ENCODE peak calls at places on chromosomes 4 and X, in five cellular contexts. N is adipocyte; U is effector memory CD4-positive, alpha-beta T cell; F is A549; B is right lobe of liver. X is an unnamed sample. For H3K4me1 and H3K9me3, the result is how much of the 10 kb centered on the place peaks cover.

GRCh38 chrX:133590703-133591505 is 175.6 kb upstream of the GPC4 start:
- DNase-seq in N (no peak), U (no peak), F (no peak), B (no peak), X (no peak)

GRCh38 chr4:74133786-74134499 is 24.0 kb upstream of the MTHFD2L start:
- DNase-seq in N (peak), U (no peak), F (peak), B (peak), X (peak)

GRCh38 chr4:129829373-129829772 is 733.4 kb downstream of the C4orf33 start:
- DNase-seq in N (no peak), U (no peak), F (no peak), B (no peak), X (no peak)

GRCh38 chrX:105179644-105180043 is 40.9 kb downstream of the TEX13A start:
- DNase-seq in N (no peak), U (no peak), F (no peak), B (no peak), X (no peak)

GRCh38 chr4:186740822-186741221 is 17.2 kb upstream of the FAT1 start:
- DNase-seq in N (no peak), U (no peak), F (no peak), B (no peak), X (no peak)

GRCh38 chr4:182604161-182604591 is 313.0 kb downstream of the DCTD start:
- DNase-seq in N (peak), U (no peak), F (no peak), B (no peak), X (no peak)

GRCh38 chr4:22962186-22962786 is 269.5 kb downstream of the GBA3 start:
- DNase-seq in N (peak), U (no peak), F (peak), B (no peak), X (peak)

GRCh38 chr4:82528074-82528473 is 33.7 kb downstream of the TMEM150C start:
- DNase-seq in N (no peak), U (no peak), F (no peak), B (no peak), X (no peak)

GRCh38 chrX:39112143-39112542 is 310.9 kb downstream of the MID1IP1 start:
- DNase-seq in N (no peak), U (no peak), F (no peak), B (no peak), X (no peak)

GRCh38 chr4:8221476-8221875 is 22.4 kb downstream of the SH3TC1 start:
- DNase-seq in N (peak), U (no peak), F (no peak), B (no peak), X (no peak)

GRCh38 chr4:59057804-59058203 is 1947.6 kb upstream of the IGFBP7 start:
- DNase-seq in N (no peak), U (no peak), F (peak), B (no peak), X (no peak)

GRCh38 chrX:38066934-38067333 is 60.6 kb downstream of the SYTL5 start:
- DNase-seq in N (no peak), U (no peak), F (no peak), B (no peak), X (no peak)

GRCh38 chr4:140186651-140187315 is 32.8 kb upstream of the MAML3 start:
- DNase-seq in N (peak), U (no peak), F (peak), B (no peak), X (peak)

GRCh38 chr4:89305712-89306437 is 1.7 kb downstream of the GPRIN3 start:
- DNase-seq in N (peak), U (no peak), F (peak), B (no peak), X (no peak)

GRCh38 chrX:101291204-101291603 is at the start of gene TAF7L:
- DNase-seq in N (peak), U (no peak), F (no peak), B (no peak), X (peak)

GRCh38 chr4:147984065-147984777 is 252.3 kb downstream of the ARHGAP10 start:
- DNase-seq in N (peak), U (no peak), F (peak), B (peak), X (peak)

GRCh38 chr4:147286846-147287587 is 193.9 kb upstream of the EDNRA start:
- DNase-seq in N (no peak), U (no peak), F (no peak), B (no peak), X (no peak)

GRCh38 chrX:129642641-129643040 is 12.1 kb downstream of the APLN start:
- DNase-seq in N (no peak), U (no peak), F (no peak), B (no peak), X (no peak)

GRCh38 chr4:20895208-20895607 is 194.9 kb downstream of the PACRGL start:
- DNase-seq in N (no peak), U (no peak), F (no peak), B (no peak), X (no peak)

GRCh38 chr4:113434247-113434587 is 327.3 kb downstream of the CAMK2D start:
- DNase-seq in N (no peak), U (no peak), F (no peak), B (no peak), X (no peak)

GRCh38 chr4:59979061-59979460 is 1221.1 kb upstream of the ADGRL3 start:
- DNase-seq in N (no peak), U (no peak), F (no peak), B (no peak), X (no peak)

GRCh38 chrX:67893931-67894330 is 350.1 kb downstream of the AR start:
- DNase-seq in N (peak), U (no peak), F (peak), B (no peak), X (no peak)

GRCh38 chrX:110665636-110666035 is 130.0 kb downstream of the CHRDL1 start:
- DNase-seq in N (peak), U (no peak), F (peak), B (peak), X (no peak)

GRCh38 chr4:60443068-60443467 is 757.1 kb upstream of the ADGRL3 start:
- DNase-seq in N (no peak), U (no peak), F (no peak), B (no peak), X (no peak)

GRCh38 chr4:102529977-102530376 is 28.8 kb downstream of the NFKB1 start:
- DNase-seq in N (no peak), U (no peak), F (no peak), B (no peak), X (no peak)

GRCh38 chrX:103360916-103361315 is 4.6 kb downstream of the TCEAL9 start:
- DNase-seq in N (no peak), U (no peak), F (no peak), B (no peak), X (no peak)

GRCh38 chrX:45912316-45912715 is 632.9 kb downstream of the ZNF674 start:
- DNase-seq in N (no peak), U (no peak), F (no peak), B (no peak), X (no peak)

GRCh38 chr4:159455675-159456235 is 352.9 kb downstream of the RAPGEF2 start:
- DNase-seq in N (peak), U (no peak), F (peak), B (no peak), X (no peak)

GRCh38 chr4:96102541-96103018 is 262.7 kb downstream of the PDHA2 start:
- DNase-seq in N (peak), U (no peak), F (no peak), B (no peak), X (no peak)

GRCh38 chr4:181150173-181150572 is 1093.0 kb upstream of the TENM3 start:
- DNase-seq in N (no peak), U (no peak), F (no peak), B (no peak), X (no peak)

GRCh38 chrX:153612413-153612812 is 13.5 kb upstream of the CCNQ start:
- DNase-seq in N (no peak), U (no peak), F (no peak), B (peak), X (no peak)

GRCh38 chrX:13747836-13748235 is 13.3 kb downstream of the OFD1 start:
- DNase-seq in N (peak), U (no peak), F (peak), B (no peak), X (no peak)

GRCh38 chr4:6943012-6943869 is 33.6 kb downstream of the TBC1D14 start:
- DNase-seq in N (no peak), U (no peak), F (no peak), B (no peak), X (peak)

GRCh38 chr4:6940744-6941137 is 31.1 kb downstream of the TBC1D14 start:
- DNase-seq in N (no peak), U (no peak), F (no peak), B (no peak), X (no peak)

GRCh38 chr4:6943870-6944195 is 34.2 kb downstream of the TBC1D14 start:
- DNase-seq in N (no peak), U (no peak), F (no peak), B (no peak), X (no peak)

GRCh38 chr4:6941796-6942195 is 32.2 kb downstream of the TBC1D14 start:
- DNase-seq in N (no peak), U (no peak), F (no peak), B (no peak), X (no peak)

GRCh38 chr4:6942238-6942800 is 32.7 kb downstream of the TBC1D14 start:
- DNase-seq in N (peak), U (no peak), F (peak), B (no peak), X (peak)
- H3K4me1 ChIP-seq in N (under half), U (under half), F (half or more), B (under half), X (half or more)

DNA sequence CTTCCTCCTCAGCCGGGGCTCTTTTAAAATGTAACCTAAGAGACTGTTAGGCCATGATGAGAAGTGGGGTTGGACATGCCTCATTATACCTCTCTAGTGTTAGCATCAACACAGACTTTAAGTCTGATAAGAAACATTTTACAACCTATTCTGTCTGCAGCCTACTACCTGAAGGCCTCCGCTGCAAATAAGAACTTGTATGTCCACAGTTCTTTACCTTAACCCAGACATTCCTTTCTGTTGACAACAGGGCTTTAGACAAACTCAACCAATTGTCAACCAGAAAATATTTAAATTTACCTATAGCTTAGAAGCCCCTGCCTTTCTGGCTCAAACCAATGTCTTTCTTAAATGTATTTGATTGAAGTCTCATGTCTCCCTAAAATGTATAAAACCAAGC is 1418.6 kb downstream of the STIM2 start:
- DNase-seq in N (no peak), U (no peak), F (no peak), B (no peak), X (no peak)
- H3K9me3 ChIP-seq in N (under half), U (under half), F (under half), B (under half), X (under half)

GRCh38 chr4:87041142-87041541 is 106.3 kb downstream of the AFF1 start:
- DNase-seq in N (no peak), U (no peak), F (no peak), B (no peak), X (no peak)

GRCh38 chr4:87036713-87037112 is 101.9 kb downstream of the AFF1 start:
- DNase-seq in N (no peak), U (no peak), F (no peak), B (no peak), X (no peak)

GRCh38 chr4:87038837-87039715 is 104.3 kb downstream of the AFF1 start:
- DNase-seq in N (peak), U (no peak), F (peak), B (no peak), X (no peak)

GRCh38 chr4:87035881-87036509 is 101.2 kb downstream of the AFF1 start:
- DNase-seq in N (no peak), U (no peak), F (no peak), B (no peak), X (no peak)

DNA sequence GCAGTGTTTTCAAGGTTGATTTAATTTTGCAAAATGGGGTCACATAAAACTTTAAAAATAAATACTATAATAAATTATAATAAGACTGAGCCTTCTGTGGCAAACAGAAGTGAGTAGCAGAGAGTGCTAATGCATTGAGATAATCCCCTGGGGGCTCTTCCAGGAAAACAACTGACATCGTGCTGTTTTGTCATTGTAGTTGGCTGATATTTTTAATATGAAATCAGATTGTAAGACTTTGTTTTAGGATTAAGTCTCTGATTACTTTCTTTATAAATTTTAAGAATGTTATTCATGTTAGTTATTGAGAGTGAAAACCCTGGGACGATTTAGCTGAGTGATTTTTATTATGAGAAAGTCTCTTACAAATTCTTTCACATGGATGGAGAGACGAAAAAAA is 103.1 kb downstream of the AFF1 start:
- DNase-seq in N (no peak), U (no peak), F (no peak), B (no peak), X (no peak)
- H3K4me1 ChIP-seq in N (half or more), U (under half), F (half or more), B (under half), X (under half)

GRCh38 chr4:79673321-79673720 is 265.3 kb upstream of the GK2 start:
- DNase-seq in N (no peak), U (no peak), F (no peak), B (no peak), X (no peak)
- H3K9me3 ChIP-seq in N (under half), U (under half), F (under half), B (under half), X (under half)

GRCh38 chr4:86970447-86971354 is 35.9 kb downstream of the AFF1 start:
- DNase-seq in N (no peak), U (no peak), F (no peak), B (no peak), X (no peak)
- H3K4me1 ChIP-seq in N (under half), U (under half), F (under half), B (under half), X (under half)

GRCh38 chr4:79439489-79439888 is 31.5 kb upstream of the GK2 start:
- DNase-seq in N (no peak), U (no peak), F (no peak), B (no peak), X (no peak)

GRCh38 chr4:79445371-79445781 is 37.3 kb upstream of the GK2 start:
- DNase-seq in N (peak), U (no peak), F (no peak), B (no peak), X (no peak)

GRCh38 chr4:79446145-79446544 is 38.1 kb upstream of the GK2 start:
- DNase-seq in N (no peak), U (no peak), F (no peak), B (no peak), X (no peak)

GRCh38 chr4:79442422-79442821 is 34.4 kb upstream of the GK2 start:
- DNase-seq in N (no peak), U (no peak), F (no peak), B (no peak), X (no peak)
- H3K9me3 ChIP-seq in N (under half), U (under half), F (under half), B (under half), X (under half)